ENCODE peak calls at places on chromosomes 6 and 20, in nine cellular contexts. One of them, this sample, is unnamed.

GRCh38 chr20:13008761-13009681 is at the start of gene SPTLC3:
- DNase-seq in amniotic epithelial cell: peak; percentile 42
- DNase-seq in KG1: no peak
- DNase-seq in iris pigment epithelial cell: no peak
- DNase-seq in GM20000: no peak
- DNase-seq in activated CD4-positive, alpha-beta T cell treated with anti-CD3 and anti-CD28 coated beads for 48 hours: peak; percentile 9
- DNase-seq in T-helper 22 cell: no peak
- DNase-seq in NCI-H1105 treated with DMSO at 0.1 percent for 48 hours: no peak
- DNase-seq in stimulated activated CD4-positive, alpha-beta T cell treated with anti-CD3 and anti-CD28 coated beads, TNF-alpha, amount 100 ng/mL, for 48 hours: no peak
- DNase-seq in this sample: no peak

GRCh38 chr6:19896580-19897010 is 59.4 kb downstream of the ID4 start:
- DNase-seq in amniotic epithelial cell: no peak
- DNase-seq in KG1: no peak
- DNase-seq in iris pigment epithelial cell: peak; percentile 2
- DNase-seq in GM20000: no peak
- DNase-seq in activated CD4-positive, alpha-beta T cell treated with anti-CD3 and anti-CD28 coated beads for 48 hours: no peak
- DNase-seq in T-helper 22 cell: no peak
- DNase-seq in NCI-H1105 treated with DMSO at 0.1 percent for 48 hours: no peak
- DNase-seq in stimulated activated CD4-positive, alpha-beta T cell treated with anti-CD3 and anti-CD28 coated beads, TNF-alpha, amount 100 ng/mL, for 48 hours: no peak
- DNase-seq in this sample: no peak

GRCh38 chr6:31058128-31058894 is 48.0 kb downstream of the MUC22 start:
- DNase-seq in amniotic epithelial cell: peak; percentile 90
- DNase-seq in KG1: no peak
- DNase-seq in iris pigment epithelial cell: peak; percentile 95
- DNase-seq in GM20000: no peak
- DNase-seq in activated CD4-positive, alpha-beta T cell treated with anti-CD3 and anti-CD28 coated beads for 48 hours: no peak
- DNase-seq in T-helper 22 cell: no peak
- DNase-seq in NCI-H1105 treated with DMSO at 0.1 percent for 48 hours: peak; percentile 3
- DNase-seq in stimulated activated CD4-positive, alpha-beta T cell treated with anti-CD3 and anti-CD28 coated beads, TNF-alpha, amount 100 ng/mL, for 48 hours: no peak
- DNase-seq in this sample: peak; percentile 36

GRCh38 chr6:21559238-21559637 is 34.3 kb upstream of the SOX4 start:
- DNase-seq in amniotic epithelial cell: no peak
- DNase-seq in KG1: no peak
- DNase-seq in iris pigment epithelial cell: no peak
- DNase-seq in GM20000: no peak
- DNase-seq in activated CD4-positive, alpha-beta T cell treated with anti-CD3 and anti-CD28 coated beads for 48 hours: no peak
- DNase-seq in T-helper 22 cell: no peak
- DNase-seq in NCI-H1105 treated with DMSO at 0.1 percent for 48 hours: peak; percentile 90
- DNase-seq in stimulated activated CD4-positive, alpha-beta T cell treated with anti-CD3 and anti-CD28 coated beads, TNF-alpha, amount 100 ng/mL, for 48 hours: no peak
- DNase-seq in this sample: no peak

GRCh38 chr6:125790403-125791150 is at the start of gene NCOA7:
- DNase-seq in amniotic epithelial cell: peak; percentile 69
- DNase-seq in KG1: peak; percentile 92
- DNase-seq in iris pigment epithelial cell: peak; percentile 79
- DNase-seq in GM20000: peak; percentile 88
- DNase-seq in activated CD4-positive, alpha-beta T cell treated with anti-CD3 and anti-CD28 coated beads for 48 hours: peak; percentile 81
- DNase-seq in T-helper 22 cell: peak; percentile 72
- DNase-seq in NCI-H1105 treated with DMSO at 0.1 percent for 48 hours: peak; percentile 83
- DNase-seq in stimulated activated CD4-positive, alpha-beta T cell treated with anti-CD3 and anti-CD28 coated beads, TNF-alpha, amount 100 ng/mL, for 48 hours: peak; percentile 66
- DNase-seq in this sample: peak; percentile 79

GRCh38 chr20:62156592-62157386 is 13.2 kb downstream of the SS18L1 start:
- DNase-seq in amniotic epithelial cell: no peak
- DNase-seq in KG1: no peak
- DNase-seq in iris pigment epithelial cell: peak; percentile 36
- DNase-seq in GM20000: peak; percentile 88
- DNase-seq in activated CD4-positive, alpha-beta T cell treated with anti-CD3 and anti-CD28 coated beads for 48 hours: peak; percentile 85
- DNase-seq in T-helper 22 cell: peak; percentile 46
- DNase-seq in NCI-H1105 treated with DMSO at 0.1 percent for 48 hours: no peak
- DNase-seq in stimulated activated CD4-positive, alpha-beta T cell treated with anti-CD3 and anti-CD28 coated beads, TNF-alpha, amount 100 ng/mL, for 48 hours: peak; percentile 73
- DNase-seq in this sample: peak; percentile 60

GRCh38 chr6:43478008-43478372 is 620 bp downstream of the TJAP1 start:
- DNase-seq in amniotic epithelial cell: no peak
- DNase-seq in KG1: no peak
- DNase-seq in iris pigment epithelial cell: no peak
- DNase-seq in GM20000: no peak
- DNase-seq in activated CD4-positive, alpha-beta T cell treated with anti-CD3 and anti-CD28 coated beads for 48 hours: no peak
- DNase-seq in T-helper 22 cell: no peak
- DNase-seq in NCI-H1105 treated with DMSO at 0.1 percent for 48 hours: no peak
- DNase-seq in stimulated activated CD4-positive, alpha-beta T cell treated with anti-CD3 and anti-CD28 coated beads, TNF-alpha, amount 100 ng/mL, for 48 hours: no peak
- DNase-seq in this sample: no peak

GRCh38 chr6:97186416-97186999 is 96.5 kb downstream of the MMS22L start:
- DNase-seq in amniotic epithelial cell: peak; percentile 60
- DNase-seq in KG1: peak; percentile 6
- DNase-seq in iris pigment epithelial cell: peak; percentile 68
- DNase-seq in GM20000: peak; percentile 29
- DNase-seq in activated CD4-positive, alpha-beta T cell treated with anti-CD3 and anti-CD28 coated beads for 48 hours: peak; percentile 77
- DNase-seq in T-helper 22 cell: peak; percentile 16
- DNase-seq in NCI-H1105 treated with DMSO at 0.1 percent for 48 hours: peak; percentile 70
- DNase-seq in stimulated activated CD4-positive, alpha-beta T cell treated with anti-CD3 and anti-CD28 coated beads, TNF-alpha, amount 100 ng/mL, for 48 hours: peak; percentile 58
- DNase-seq in this sample: peak; percentile 65

GRCh38 chr6:97032950-97033349 is 108.4 kb downstream of the KLHL32 start:
- DNase-seq in amniotic epithelial cell: no peak
- DNase-seq in KG1: no peak
- DNase-seq in iris pigment epithelial cell: no peak
- DNase-seq in GM20000: no peak
- DNase-seq in activated CD4-positive, alpha-beta T cell treated with anti-CD3 and anti-CD28 coated beads for 48 hours: no peak
- DNase-seq in T-helper 22 cell: no peak
- DNase-seq in NCI-H1105 treated with DMSO at 0.1 percent for 48 hours: no peak
- DNase-seq in stimulated activated CD4-positive, alpha-beta T cell treated with anti-CD3 and anti-CD28 coated beads, TNF-alpha, amount 100 ng/mL, for 48 hours: no peak
- DNase-seq in this sample: no peak

GRCh38 chr20:63520594-63520938 is at the start of gene PPDPF:
- DNase-seq in amniotic epithelial cell: peak; percentile 61
- DNase-seq in KG1: peak; percentile 78
- DNase-seq in iris pigment epithelial cell: peak; percentile 76
- DNase-seq in GM20000: peak; percentile 100
- DNase-seq in activated CD4-positive, alpha-beta T cell treated with anti-CD3 and anti-CD28 coated beads for 48 hours: peak; percentile 86
- DNase-seq in T-helper 22 cell: peak; percentile 71
- DNase-seq in NCI-H1105 treated with DMSO at 0.1 percent for 48 hours: peak; percentile 60
- DNase-seq in stimulated activated CD4-positive, alpha-beta T cell treated with anti-CD3 and anti-CD28 coated beads, TNF-alpha, amount 100 ng/mL, for 48 hours: peak; percentile 79
- DNase-seq in this sample: peak; percentile 27

GRCh38 chr20:57458400-57459160 is 66.4 kb downstream of the CTCFL start:
- DNase-seq in amniotic epithelial cell: no peak
- DNase-seq in KG1: no peak
- DNase-seq in iris pigment epithelial cell: no peak
- DNase-seq in GM20000: no peak
- DNase-seq in activated CD4-positive, alpha-beta T cell treated with anti-CD3 and anti-CD28 coated beads for 48 hours: no peak
- DNase-seq in T-helper 22 cell: no peak
- DNase-seq in NCI-H1105 treated with DMSO at 0.1 percent for 48 hours: no peak
- DNase-seq in stimulated activated CD4-positive, alpha-beta T cell treated with anti-CD3 and anti-CD28 coated beads, TNF-alpha, amount 100 ng/mL, for 48 hours: no peak
- DNase-seq in this sample: no peak

GRCh38 chr6:105459884-105460283 is 57.0 kb upstream of the PREP start:
- DNase-seq in amniotic epithelial cell: peak; percentile 15
- DNase-seq in KG1: no peak
- DNase-seq in iris pigment epithelial cell: peak; percentile 61
- DNase-seq in GM20000: no peak
- DNase-seq in activated CD4-positive, alpha-beta T cell treated with anti-CD3 and anti-CD28 coated beads for 48 hours: no peak
- DNase-seq in T-helper 22 cell: no peak
- DNase-seq in NCI-H1105 treated with DMSO at 0.1 percent for 48 hours: no peak
- DNase-seq in stimulated activated CD4-positive, alpha-beta T cell treated with anti-CD3 and anti-CD28 coated beads, TNF-alpha, amount 100 ng/mL, for 48 hours: no peak
- DNase-seq in this sample: peak; percentile 11

GRCh38 chr6:3610206-3610605 is 141.3 kb downstream of the PXDC1 start:
- DNase-seq in amniotic epithelial cell: peak; percentile 93
- DNase-seq in KG1: no peak
- DNase-seq in iris pigment epithelial cell: peak; percentile 67
- DNase-seq in GM20000: no peak
- DNase-seq in activated CD4-positive, alpha-beta T cell treated with anti-CD3 and anti-CD28 coated beads for 48 hours: no peak
- DNase-seq in T-helper 22 cell: no peak
- DNase-seq in NCI-H1105 treated with DMSO at 0.1 percent for 48 hours: no peak
- DNase-seq in stimulated activated CD4-positive, alpha-beta T cell treated with anti-CD3 and anti-CD28 coated beads, TNF-alpha, amount 100 ng/mL, for 48 hours: no peak
- DNase-seq in this sample: no peak

GRCh38 chr6:89085409-89086012 is 5.0 kb downstream of the PNRC1 start:
- DNase-seq in amniotic epithelial cell: no peak
- DNase-seq in KG1: no peak
- DNase-seq in iris pigment epithelial cell: no peak
- DNase-seq in GM20000: no peak
- DNase-seq in activated CD4-positive, alpha-beta T cell treated with anti-CD3 and anti-CD28 coated beads for 48 hours: no peak
- DNase-seq in T-helper 22 cell: no peak
- DNase-seq in NCI-H1105 treated with DMSO at 0.1 percent for 48 hours: no peak
- DNase-seq in stimulated activated CD4-positive, alpha-beta T cell treated with anti-CD3 and anti-CD28 coated beads, TNF-alpha, amount 100 ng/mL, for 48 hours: no peak
- DNase-seq in this sample: no peak

GRCh38 chr6:18148304-18149025 is 6.4 kb downstream of the TPMT start:
- DNase-seq in amniotic epithelial cell: peak; percentile 97
- DNase-seq in KG1: no peak
- DNase-seq in iris pigment epithelial cell: peak; percentile 92
- DNase-seq in GM20000: no peak
- DNase-seq in activated CD4-positive, alpha-beta T cell treated with anti-CD3 and anti-CD28 coated beads for 48 hours: peak; percentile 8
- DNase-seq in T-helper 22 cell: no peak
- DNase-seq in NCI-H1105 treated with DMSO at 0.1 percent for 48 hours: no peak
- DNase-seq in stimulated activated CD4-positive, alpha-beta T cell treated with anti-CD3 and anti-CD28 coated beads, TNF-alpha, amount 100 ng/mL, for 48 hours: no peak
- DNase-seq in this sample: no peak

GRCh38 chr6:92892626-92893025 is 526.7 kb downstream of the EPHA7 start:
- DNase-seq in amniotic epithelial cell: no peak
- DNase-seq in KG1: no peak
- DNase-seq in iris pigment epithelial cell: no peak
- DNase-seq in GM20000: no peak
- DNase-seq in activated CD4-positive, alpha-beta T cell treated with anti-CD3 and anti-CD28 coated beads for 48 hours: no peak
- DNase-seq in T-helper 22 cell: no peak
- DNase-seq in NCI-H1105 treated with DMSO at 0.1 percent for 48 hours: no peak
- DNase-seq in stimulated activated CD4-positive, alpha-beta T cell treated with anti-CD3 and anti-CD28 coated beads, TNF-alpha, amount 100 ng/mL, for 48 hours: no peak
- DNase-seq in this sample: no peak

GRCh38 chr6:146915671-146916127 is 288.5 kb upstream of the STXBP5 start:
- DNase-seq in amniotic epithelial cell: peak; percentile 50
- DNase-seq in KG1: no peak
- DNase-seq in iris pigment epithelial cell: peak; percentile 46
- DNase-seq in GM20000: no peak
- DNase-seq in activated CD4-positive, alpha-beta T cell treated with anti-CD3 and anti-CD28 coated beads for 48 hours: no peak
- DNase-seq in T-helper 22 cell: no peak
- DNase-seq in NCI-H1105 treated with DMSO at 0.1 percent for 48 hours: no peak
- DNase-seq in stimulated activated CD4-positive, alpha-beta T cell treated with anti-CD3 and anti-CD28 coated beads, TNF-alpha, amount 100 ng/mL, for 48 hours: no peak
- DNase-seq in this sample: peak; percentile 25

GRCh38 chr6:1916334-1916985 is 306.7 kb downstream of the FOXC1 start:
- DNase-seq in amniotic epithelial cell: peak; percentile 69
- DNase-seq in KG1: no peak
- DNase-seq in iris pigment epithelial cell: peak; percentile 61
- DNase-seq in GM20000: no peak
- DNase-seq in activated CD4-positive, alpha-beta T cell treated with anti-CD3 and anti-CD28 coated beads for 48 hours: no peak
- DNase-seq in T-helper 22 cell: no peak
- DNase-seq in NCI-H1105 treated with DMSO at 0.1 percent for 48 hours: peak; percentile 31
- DNase-seq in stimulated activated CD4-positive, alpha-beta T cell treated with anti-CD3 and anti-CD28 coated beads, TNF-alpha, amount 100 ng/mL, for 48 hours: no peak
- DNase-seq in this sample: no peak

GRCh38 chr6:158322724-158323560 is 10.7 kb downstream of the TULP4 start:
- DNase-seq in amniotic epithelial cell: peak; percentile 84
- DNase-seq in KG1: no peak
- DNase-seq in iris pigment epithelial cell: peak; percentile 85
- DNase-seq in GM20000: peak; percentile 43
- DNase-seq in activated CD4-positive, alpha-beta T cell treated with anti-CD3 and anti-CD28 coated beads for 48 hours: no peak
- DNase-seq in T-helper 22 cell: no peak
- DNase-seq in NCI-H1105 treated with DMSO at 0.1 percent for 48 hours: no peak
- DNase-seq in stimulated activated CD4-positive, alpha-beta T cell treated with anti-CD3 and anti-CD28 coated beads, TNF-alpha, amount 100 ng/mL, for 48 hours: no peak
- DNase-seq in this sample: no peak

GRCh38 chr6:56046576-56046975 is 171.2 kb upstream of the BMP5 start:
- DNase-seq in amniotic epithelial cell: peak; percentile 81
- DNase-seq in KG1: peak; percentile 7
- DNase-seq in iris pigment epithelial cell: peak; percentile 82
- DNase-seq in GM20000: no peak
- DNase-seq in activated CD4-positive, alpha-beta T cell treated with anti-CD3 and anti-CD28 coated beads for 48 hours: no peak
- DNase-seq in T-helper 22 cell: no peak
- DNase-seq in NCI-H1105 treated with DMSO at 0.1 percent for 48 hours: no peak
- DNase-seq in stimulated activated CD4-positive, alpha-beta T cell treated with anti-CD3 and anti-CD28 coated beads, TNF-alpha, amount 100 ng/mL, for 48 hours: no peak
- DNase-seq in this sample: peak; percentile 73

GRCh38 chr20:6583134-6583738 is 184.2 kb upstream of the BMP2 start:
- DNase-seq in amniotic epithelial cell: peak; percentile 52
- DNase-seq in KG1: peak; percentile 10
- DNase-seq in iris pigment epithelial cell: peak; percentile 62
- DNase-seq in GM20000: peak; percentile 42
- DNase-seq in activated CD4-positive, alpha-beta T cell treated with anti-CD3 and anti-CD28 coated beads for 48 hours: no peak
- DNase-seq in T-helper 22 cell: no peak
- DNase-seq in NCI-H1105 treated with DMSO at 0.1 percent for 48 hours: peak; percentile 77
- DNase-seq in stimulated activated CD4-positive, alpha-beta T cell treated with anti-CD3 and anti-CD28 coated beads, TNF-alpha, amount 100 ng/mL, for 48 hours: no peak
- DNase-seq in this sample: peak; percentile 63

GRCh38 chr6:48199502-48199901 is 88.5 kb upstream of the PTCHD4 start:
- DNase-seq in amniotic epithelial cell: peak; percentile 28
- DNase-seq in KG1: no peak
- DNase-seq in iris pigment epithelial cell: no peak
- DNase-seq in GM20000: no peak
- DNase-seq in activated CD4-positive, alpha-beta T cell treated with anti-CD3 and anti-CD28 coated beads for 48 hours: no peak
- DNase-seq in T-helper 22 cell: no peak
- DNase-seq in NCI-H1105 treated with DMSO at 0.1 percent for 48 hours: no peak
- DNase-seq in stimulated activated CD4-positive, alpha-beta T cell treated with anti-CD3 and anti-CD28 coated beads, TNF-alpha, amount 100 ng/mL, for 48 hours: no peak
- DNase-seq in this sample: no peak

GRCh38 chr20:55135923-55136322 is 660.5 kb downstream of the DOK5 start:
- DNase-seq in amniotic epithelial cell: no peak
- DNase-seq in KG1: no peak
- DNase-seq in iris pigment epithelial cell: no peak
- DNase-seq in GM20000: no peak
- DNase-seq in activated CD4-positive, alpha-beta T cell treated with anti-CD3 and anti-CD28 coated beads for 48 hours: no peak
- DNase-seq in T-helper 22 cell: no peak
- DNase-seq in NCI-H1105 treated with DMSO at 0.1 percent for 48 hours: no peak
- DNase-seq in stimulated activated CD4-positive, alpha-beta T cell treated with anti-CD3 and anti-CD28 coated beads, TNF-alpha, amount 100 ng/mL, for 48 hours: no peak
- DNase-seq in this sample: no peak

GRCh38 chr6:56803594-56803993 is 151.3 kb upstream of the BEND6 start:
- DNase-seq in amniotic epithelial cell: peak; percentile 78
- DNase-seq in KG1: no peak
- DNase-seq in iris pigment epithelial cell: peak; percentile 33
- DNase-seq in GM20000: no peak
- DNase-seq in activated CD4-positive, alpha-beta T cell treated with anti-CD3 and anti-CD28 coated beads for 48 hours: no peak
- DNase-seq in T-helper 22 cell: no peak
- DNase-seq in NCI-H1105 treated with DMSO at 0.1 percent for 48 hours: no peak
- DNase-seq in stimulated activated CD4-positive, alpha-beta T cell treated with anti-CD3 and anti-CD28 coated beads, TNF-alpha, amount 100 ng/mL, for 48 hours: no peak
- DNase-seq in this sample: no peak

GRCh38 chr6:137872071-137872470 is 5.0 kb downstream of the TNFAIP3 start:
- DNase-seq in amniotic epithelial cell: no peak
- DNase-seq in KG1: no peak
- DNase-seq in iris pigment epithelial cell: no peak
- DNase-seq in GM20000: no peak
- DNase-seq in activated CD4-positive, alpha-beta T cell treated with anti-CD3 and anti-CD28 coated beads for 48 hours: no peak
- DNase-seq in T-helper 22 cell: no peak
- DNase-seq in NCI-H1105 treated with DMSO at 0.1 percent for 48 hours: no peak
- DNase-seq in stimulated activated CD4-positive, alpha-beta T cell treated with anti-CD3 and anti-CD28 coated beads, TNF-alpha, amount 100 ng/mL, for 48 hours: no peak
- DNase-seq in this sample: no peak

This sample was measured in Kasumi-1.